ENCODE peak calls at places on chromosomes 11 and 22, in seven cellular contexts. Q is body of pancreas, H is H1, S is left ventricle myocardium inferior, X is brain microvascular endothelial cell, Y is transverse colon, O is coronary artery. I is an unnamed sample.

GRCh38 chr11:2265854-2266585 is 4.4 kb downstream of the ASCL2 start:
- DNase-seq in O (peak; percentile 64), Y (no peak), H (no peak), Q (no peak), X (no peak), S (no peak), I (no peak)

GRCh38 chr11:121291896-121292502 is 572 bp upstream of the SC5D start:
- DNase-seq in S (no peak), X (no peak), H (no peak), Q (no peak), O (no peak), Y (peak; percentile 11), I (no peak)

GRCh38 chr11:79165908-79166307 is 274.9 kb downstream of the TENM4 start:
- DNase-seq in Y (no peak), Q (no peak), X (no peak), H (no peak), S (no peak), O (no peak), I (no peak)

GRCh38 chr11:131671320-131671719 is 300.9 kb downstream of the NTM start:
- DNase-seq in Y (no peak), Q (no peak), O (no peak), X (no peak), S (no peak), H (no peak), I (no peak)

GRCh38 chr11:87460269-87460668 is 422.5 kb downstream of the TMEM135 start:
- DNase-seq in X (no peak), Q (no peak), H (no peak), Y (no peak), S (no peak), O (no peak), I (no peak)

GRCh38 chr11:17748044-17748443 is 13.5 kb downstream of the KCNC1 start:
- DNase-seq in Q (no peak), X (no peak), O (no peak), H (no peak), S (no peak), Y (no peak), I (no peak)

GRCh38 chr11:75834728-75835127 is 19.7 kb downstream of the UVRAG start:
- DNase-seq in O (no peak), H (no peak), X (no peak), Y (no peak), S (no peak), Q (no peak), I (no peak)

GRCh38 chr22:35604671-35605457 is 12.3 kb downstream of the MB start:
- DNase-seq in X (peak; percentile 27), Q (no peak), Y (no peak), S (no peak), H (no peak), O (no peak), I (no peak)

GRCh38 chr11:134037093-134037908 is 31.6 kb upstream of the JAM3 start:
- DNase-seq in O (no peak), Y (peak; percentile 72), S (peak; percentile 81), H (no peak), Q (peak; percentile 73), X (peak; percentile 28), I (peak; percentile 91)

GRCh38 chr11:44083906-44084305 is 11.6 kb upstream of the EXT2 start:
- DNase-seq in S (no peak), O (no peak), Q (no peak), H (no peak), Y (no peak), X (peak; percentile 11), I (peak; percentile 42)

GRCh38 chr11:74322667-74323066 is 11.2 kb upstream of the P4HA3 start:
- DNase-seq in Y (no peak), X (no peak), S (peak; percentile 83), Q (no peak), O (peak; percentile 89), H (no peak), I (peak; percentile 44)

GRCh38 chr11:78351193-78351592 is 66.4 kb downstream of the GAB2 start:
- DNase-seq in S (no peak), O (no peak), H (no peak), Q (no peak), Y (no peak), X (no peak), I (no peak)

GRCh38 chr11:44752727-44753126 is 26.0 kb downstream of the TSPAN18 start:
- DNase-seq in S (no peak), H (no peak), X (no peak), Q (no peak), Y (no peak), O (no peak), I (no peak)

GRCh38 chr11:34309970-34310369 is 47.8 kb downstream of the ABTB2 start:
- DNase-seq in Y (no peak), Q (no peak), H (no peak), O (no peak), X (no peak), S (no peak), I (no peak)

GRCh38 chr11:28010001-28010400 is 98.0 kb downstream of the KIF18A start:
- DNase-seq in Y (no peak), H (no peak), S (no peak), O (no peak), Q (no peak), X (no peak), I (no peak)

GRCh38 chr11:32881286-32881685 is 11.3 kb upstream of the QSER1 start:
- DNase-seq in Q (no peak), X (no peak), S (no peak), O (no peak), Y (no peak), H (no peak), I (no peak)

GRCh38 chr11:118214210-118214914 is 10.4 kb downstream of the JAML start:
- DNase-seq in Y (no peak), O (no peak), H (no peak), Q (no peak), S (peak; percentile 24), X (no peak), I (no peak)

GRCh38 chr11:45847908-45848316 is 637 bp downstream of the CRY2 start:
- DNase-seq in Y (peak; percentile 57), X (peak; percentile 46), O (no peak), S (peak; percentile 29), H (no peak), Q (peak; percentile 57), I (no peak)

GRCh38 chr11:109734602-109735001 is 312.6 kb downstream of the C11orf87 start:
- DNase-seq in Y (no peak), O (no peak), Q (no peak), X (no peak), H (no peak), S (no peak), I (no peak)

GRCh38 chr11:42620796-42621195 is 691.0 kb upstream of the API5 start:
- DNase-seq in O (no peak), H (no peak), Y (no peak), X (no peak), Q (no peak), S (no peak), I (no peak)

GRCh38 chr11:123475478-123475877 is 45.4 kb downstream of the GRAMD1B start:
- DNase-seq in X (peak; percentile 50), O (no peak), Y (no peak), S (no peak), H (no peak), Q (no peak), I (no peak)

GRCh38 chr11:95827661-95828060 is 37.4 kb downstream of the CEP57 start:
- DNase-seq in S (no peak), Q (no peak), O (no peak), X (no peak), H (no peak), Y (no peak), I (no peak)

GRCh38 chr11:101912823-101913284 is 2.0 kb upstream of the CEP126 start:
- DNase-seq in H (no peak), Y (no peak), S (no peak), Q (no peak), X (peak; percentile 91), O (no peak), I (no peak)

GRCh38 chr11:3723014-3723708 is 52.0 kb upstream of the CHRNA10 start:
- DNase-seq in X (peak; percentile 94), Y (no peak), H (no peak), O (no peak), S (no peak), Q (no peak), I (peak; percentile 28)

DNA sequence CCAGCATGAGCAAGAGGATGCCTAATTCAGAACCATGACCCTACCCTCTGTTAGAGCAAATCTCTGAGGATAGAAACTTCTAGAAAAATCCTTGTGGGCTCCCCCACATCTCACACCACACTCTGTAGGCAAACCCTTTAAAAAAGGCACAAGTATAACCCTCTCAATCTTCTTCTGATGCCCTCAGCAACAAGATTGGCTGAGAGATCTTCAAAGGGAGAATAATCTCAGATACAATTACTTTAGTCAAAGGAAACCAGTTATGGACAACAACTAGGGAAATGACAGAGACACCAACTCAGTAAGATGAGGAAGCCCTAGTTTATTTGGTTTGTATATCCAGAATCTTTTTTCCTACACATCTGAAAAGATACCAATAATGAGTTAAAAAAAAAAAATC is 49.2 kb downstream of the LIF start:
- DNase-seq in X (no peak), Q (no peak), Y (no peak), H (no peak), O (no peak), S (no peak), I (no peak)
- H3K27ac ChIP-seq in X (peak overlapping the region; percentile 100), Q (peak overlapping the region; percentile 78), Y (peak overlapping the region; percentile 69), H (no peak overlapping the region), O (peak overlapping the region; percentile 82), S (peak overlapping the region; percentile 79), I (peak overlapping the region; percentile 80)

GRCh38 chr11:38014405-38014804 is 1416.4 kb upstream of the RAG2 start:
- DNase-seq in X (peak; percentile 66), O (no peak), Q (no peak), Y (no peak), H (no peak), S (no peak), I (no peak)
- H3K4me3 ChIP-seq in X (no peak overlapping the region), O (no peak overlapping the region), Q (no peak overlapping the region), Y (no peak overlapping the region), H (no peak overlapping the region), S (no peak overlapping the region), I (no peak overlapping the region)

DNA sequence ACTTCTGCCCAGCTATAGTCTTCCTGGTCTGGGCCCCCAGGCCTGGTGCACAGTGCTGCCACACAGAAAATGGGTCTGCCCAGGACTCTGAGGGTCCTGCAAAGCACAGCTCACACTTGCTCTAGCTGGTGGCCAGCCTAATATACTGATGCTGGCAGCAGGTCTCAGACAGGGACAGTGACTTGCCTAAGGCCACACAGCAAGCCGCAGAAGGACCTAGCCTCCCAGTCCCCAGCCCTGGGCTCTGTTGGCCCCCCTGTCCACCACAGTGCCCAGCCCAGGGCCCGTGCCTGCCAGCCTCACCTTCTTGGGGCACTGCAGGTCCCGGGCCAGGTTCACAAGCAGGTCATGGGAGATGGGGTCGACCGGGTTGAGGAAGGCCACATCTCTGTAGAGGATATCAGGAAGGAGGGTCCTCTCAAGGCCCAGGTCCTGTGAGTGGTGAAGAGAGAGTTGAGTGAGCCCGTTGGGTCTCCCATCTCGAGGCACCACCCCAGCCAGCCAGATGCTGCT is 3.3 kb downstream of the LRRC75B start:
- DNase-seq in Y (no peak), X (no peak), O (no peak), H (no peak), Q (no peak), S (no peak), I (no peak)
- H3K27ac ChIP-seq in Y (no peak overlapping the region), X (no peak overlapping the region), O (no peak overlapping the region), H (no peak overlapping the region), Q (peak overlapping the region; percentile 59), S (no peak overlapping the region), I (no peak overlapping the region)

DNA sequence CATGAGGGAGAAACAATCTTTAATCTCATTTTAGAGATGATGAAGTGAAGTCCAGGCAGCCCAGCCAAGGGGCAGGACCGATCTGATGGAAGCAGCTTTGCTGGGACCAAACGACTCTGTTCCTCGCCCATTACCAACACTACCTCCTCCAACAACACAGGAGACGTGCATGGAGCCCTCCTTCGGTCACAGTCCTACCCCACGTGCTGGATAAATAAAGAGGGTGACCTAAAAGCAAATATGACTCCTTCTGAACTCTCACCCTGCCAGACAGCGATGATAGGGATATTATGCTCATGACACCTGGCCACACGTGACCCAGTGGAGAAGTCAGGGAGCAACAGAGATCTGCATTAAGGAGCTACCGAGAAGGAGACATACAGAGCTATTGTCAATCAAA is 26.0 kb downstream of the SCGB1A1 start:
- DNase-seq in X (no peak), S (no peak), O (no peak), Q (no peak), H (no peak), Y (no peak), I (peak; percentile 61)
- H3K4me3 ChIP-seq in X (peak overlapping the region; percentile 47), S (peak overlapping the region; percentile 61), O (peak overlapping the region; percentile 71), Q (no peak overlapping the region), H (no peak overlapping the region), Y (peak overlapping the region; percentile 37), I (peak overlapping the region; percentile 27)